ENCODE peak calls at places on chromosome 15, in four cellular contexts. U, R, Q and A are unnamed samples.

GRCh38 chr15:81001180-81002003 is 669 bp downstream of the TLNRD1 start:
- DNase-seq in U (no peak), R (peak; percentile 8), Q (peak; percentile 78), A (no peak)

GRCh38 chr15:94119923-94120775 is 111.2 kb upstream of the MCTP2 start:
- DNase-seq in U (peak; percentile 80), Q (peak; percentile 84), R (peak; percentile 2), A (peak; percentile 7)

GRCh38 chr15:101329867-101330380 is 34.9 kb upstream of the SNRPA1 start:
- DNase-seq in U (no peak), Q (peak; percentile 25), R (no peak), A (no peak)

GRCh38 chr15:38168472-38169057 is 84.1 kb upstream of the SPRED1 start:
- DNase-seq in R (no peak), U (no peak), Q (no peak), A (no peak)

GRCh38 chr15:59553879-59554735 is 57.5 kb upstream of the GCNT3 start:
- DNase-seq in Q (no peak), U (peak; percentile 74), R (no peak), A (no peak)

GRCh38 chr15:26887926-26888666 is 21.2 kb downstream of the GABRA5 start:
- DNase-seq in U (no peak), Q (no peak), R (no peak), A (no peak)

GRCh38 chr15:22735781-22736180 is 50.7 kb upstream of the NIPA1 start:
- DNase-seq in R (no peak), U (no peak), Q (no peak), A (no peak)

GRCh38 chr15:68339481-68339880 is 61.9 kb downstream of the FEM1B start:
- DNase-seq in U (no peak), Q (no peak), R (no peak), A (no peak)

GRCh38 chr15:91491131-91491950 is 362.2 kb upstream of the SLCO3A1 start:
- DNase-seq in Q (no peak), U (no peak), R (no peak), A (no peak)

GRCh38 chr15:56034514-56034913 is 41.1 kb upstream of the NEDD4 start:
- DNase-seq in Q (no peak), R (no peak), U (no peak), A (no peak)

GRCh38 chr15:33987444-33987843 is 19.1 kb downstream of the CHRM5 start:
- DNase-seq in U (no peak), R (no peak), Q (no peak), A (no peak)

GRCh38 chr15:62474021-62474770 is 309.1 kb upstream of the C2CD4B start:
- DNase-seq in Q (no peak), U (no peak), R (no peak), A (no peak)

GRCh38 chr15:61702224-61703120 is 357.8 kb downstream of the VPS13C start:
- DNase-seq in U (no peak), R (no peak), Q (peak; percentile 76), A (no peak)

GRCh38 chr15:44427756-44428724 is 611 bp downstream of the CTDSPL2 start:
- DNase-seq in U (no peak), Q (no peak), R (no peak), A (no peak)

GRCh38 chr15:31069360-31070000 is 32.0 kb downstream of the TRPM1 start:
- DNase-seq in R (no peak), Q (no peak), U (no peak), A (no peak)

GRCh38 chr15:24858737-24859601 is 95.8 kb upstream of the SNRPN start:
- DNase-seq in R (no peak), Q (peak; percentile 82), U (no peak), A (no peak)

GRCh38 chr15:52337198-52337853 is 41.7 kb upstream of the MYO5C start:
- DNase-seq in R (no peak), U (peak; percentile 52), Q (no peak), A (no peak)

GRCh38 chr15:90086868-90087268 is 15.4 kb downstream of the IDH2 start:
- DNase-seq in Q (peak; percentile 87), R (peak; percentile 30), U (no peak), A (no peak)

GRCh38 chr15:38860682-38861081 is 296.1 kb upstream of the RASGRP1 start:
- DNase-seq in Q (no peak), U (no peak), R (no peak), A (no peak)

GRCh38 chr15:78314181-78314581 is 14.8 kb upstream of the SKIC8 start:
- DNase-seq in R (no peak), U (no peak), Q (peak; percentile 49), A (no peak)

GRCh38 chr15:89399390-89400120 is 64.9 kb upstream of the POLG start:
- DNase-seq in R (no peak), Q (peak; percentile 87), U (no peak), A (no peak)

GRCh38 chr15:101613130-101614000 is 38.8 kb downstream of the TM2D3 start:
- DNase-seq in Q (no peak), U (peak; percentile 22), R (no peak), A (peak; percentile 52)

GRCh38 chr15:64146041-64146440 is 5.5 kb upstream of the SNX22 start:
- DNase-seq in Q (no peak), U (no peak), R (no peak), A (no peak)

GRCh38 chr15:29032776-29033175 is 147.0 kb downstream of the APBA2 start:
- DNase-seq in Q (no peak), R (no peak), U (no peak), A (no peak)

GRCh38 chr15:50764331-50765201 is 940 bp downstream of the SPPL2A start:
- DNase-seq in U (no peak), R (no peak), Q (no peak), A (no peak)

GRCh38 chr15:72604794-72605193 is 49.7 kb upstream of the GOLGA6B start:
- DNase-seq in Q (peak; percentile 87), U (no peak), R (no peak), A (no peak)

GRCh38 chr15:85689729-85690128 is 105.0 kb downstream of the KLHL25 start:
- DNase-seq in U (peak; percentile 49), R (peak; percentile 43), Q (peak; percentile 72), A (no peak)

DNA sequence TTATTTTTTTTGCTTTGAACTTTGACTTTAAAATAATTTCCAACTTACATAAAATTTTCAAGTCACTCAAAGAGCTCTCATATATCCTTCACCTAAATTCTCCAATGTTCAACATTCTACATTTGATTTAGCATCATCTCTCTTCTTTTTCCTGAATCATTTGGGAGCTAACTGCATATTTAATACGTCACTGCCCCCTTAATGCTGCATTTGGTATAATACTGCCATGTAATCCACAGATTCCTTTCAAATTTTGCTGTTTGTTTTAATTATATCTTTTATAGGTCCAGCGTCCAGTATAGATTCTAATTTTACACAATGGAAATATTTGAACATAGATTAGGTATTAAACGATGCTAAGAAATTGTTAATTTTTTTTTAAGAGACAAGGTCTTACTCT is 2.3 kb upstream of the EIF2AK4 start:
- DNase-seq in U (no peak), Q (no peak), R (no peak), A (no peak)
- TF ChIP-seq CTCF in U (peak; percentile 9), Q (peak; percentile 46), R (no peak), A (no peak)

DNA sequence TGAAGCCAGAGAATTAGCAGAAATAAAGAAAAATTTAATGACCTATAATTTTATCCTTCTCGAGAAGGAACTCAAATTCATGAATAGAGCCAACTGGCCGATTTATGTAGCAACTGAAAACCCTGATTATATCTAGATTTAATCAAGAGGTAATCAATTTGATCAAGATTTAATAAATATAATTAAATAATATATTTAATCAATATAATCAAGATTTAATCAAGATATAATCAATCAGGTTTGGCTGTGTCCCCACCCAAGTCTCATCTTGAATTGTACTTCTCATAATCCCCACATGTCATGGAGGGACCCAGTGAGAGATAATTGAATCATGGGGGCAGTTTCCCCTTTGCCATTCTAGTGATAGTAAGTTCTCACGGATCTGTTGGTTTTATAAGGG is 181.2 kb upstream of the CDIN1 start:
- DNase-seq in R (no peak), Q (no peak), U (no peak), A (no peak)
- H3K27ac ChIP-seq in R (no peak overlapping the region), Q (no peak overlapping the region), U (no peak overlapping the region), A (no peak overlapping the region)

DNA sequence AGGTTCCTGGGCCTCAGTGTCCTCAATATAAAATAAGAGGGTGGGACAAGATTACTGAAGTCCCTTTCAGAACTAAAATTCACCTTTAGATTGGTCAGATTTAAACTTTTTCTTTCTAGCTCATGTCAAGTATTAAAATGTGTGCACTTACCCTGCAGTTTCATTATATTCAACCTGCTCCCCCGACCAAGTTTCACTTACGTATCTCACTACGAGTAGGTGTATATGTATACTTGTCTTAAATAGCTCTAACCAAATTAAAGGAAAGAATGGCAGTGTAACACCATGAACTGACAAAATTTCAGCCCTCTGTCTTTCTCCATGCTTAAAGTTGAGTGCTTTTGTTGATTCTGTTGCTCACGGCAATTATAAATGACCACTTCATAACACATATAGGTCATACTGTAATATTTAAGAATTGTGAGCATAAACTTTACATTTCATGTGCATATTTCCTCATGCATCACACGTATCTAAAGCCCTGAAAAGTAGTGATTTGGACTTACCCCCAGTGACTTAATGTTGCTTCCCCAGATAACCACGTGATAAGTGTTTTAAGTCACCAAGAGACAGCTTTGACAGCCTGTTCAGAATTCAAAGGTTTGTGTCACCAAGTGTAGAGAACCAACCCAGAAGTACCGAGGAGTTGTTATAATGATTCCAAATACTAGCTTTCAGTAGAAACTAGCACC is 70.0 kb downstream of the PGPEP1L start:
- DNase-seq in U (no peak), Q (no peak), R (no peak), A (no peak)
- H3K36me3 ChIP-seq in U (peaks cover 50% of the 10 kb centered on the region), Q (peaks cover 97% of the 10 kb centered on the region), R (peaks cover 48% of the 10 kb centered on the region), A (peaks cover 39% of the 10 kb centered on the region)

GRCh38 chr15:75177360-75178071 is 24.2 kb upstream of the C15orf39 start:
- DNase-seq in Q (peak; percentile 59), U (no peak), R (no peak), A (no peak)
- TF ChIP-seq CTCF in Q (peak; percentile 23), U (peak; percentile 1), R (no peak), A (no peak)

GRCh38 chr15:57591822-57592367 is at the start of gene MYZAP:
- DNase-seq in Q (peak; percentile 88), R (no peak), U (no peak), A (no peak)

GRCh38 chr15:57592426-57592825 is 722 bp downstream of the MYZAP start:
- DNase-seq in Q (no peak), U (no peak), R (no peak), A (no peak)

GRCh38 chr15:57589276-57590073 is 2.2 kb upstream of the MYZAP start:
- DNase-seq in U (no peak), Q (no peak), R (no peak), A (no peak)

GRCh38 chr15:57592836-57593420 is 1.2 kb downstream of the MYZAP start:
- DNase-seq in R (no peak), Q (no peak), U (no peak), A (no peak)

GRCh38 chr15:57591237-57591821 is 375 bp upstream of the MYZAP start:
- DNase-seq in U (no peak), R (no peak), Q (no peak), A (no peak)
- H3K27ac ChIP-seq in U (no peak overlapping the region), R (no peak overlapping the region), Q (no peak overlapping the region), A (no peak overlapping the region)

GRCh38 chr15:77226652-77227051 is 155.7 kb upstream of the TSPAN3 start:
- DNase-seq in U (no peak), R (no peak), Q (no peak), A (no peak)
- H3K36me3 ChIP-seq in U (no peaks in the 10 kb centered on the region), R (no peaks in the 10 kb centered on the region), Q (no peaks in the 10 kb centered on the region), A (no peaks in the 10 kb centered on the region)